ENCODE peak calls at places on chromosomes 11 and 22, in five cellular contexts. M is right lobe of liver; B is CD8-positive, alpha-beta T cell; D is thoracic aorta; F is fibroblast of lung. I is an unnamed sample.

GRCh38 chr22:35860087-35860733 is 142.5 kb downstream of the APOL5 start:
- DNase-seq in M (no peak), B (no peak), D (no peak), F (no peak), I (no peak)

GRCh38 chr11:6468712-6469495 is 4.8 kb downstream of the TRIM3 start:
- DNase-seq in M (peak; percentile 82), B (no peak), D (peak; percentile 68), F (peak; percentile 87), I (no peak)

GRCh38 chr11:31325162-31325561 is 44.4 kb downstream of the DCDC1 start:
- DNase-seq in M (no peak), B (no peak), D (no peak), F (peak; percentile 78), I (no peak)

GRCh38 chr11:533049-533585 is 2.3 kb downstream of the HRAS start:
- DNase-seq in M (peak; percentile 51), B (no peak), D (no peak), F (no peak), I (no peak)

GRCh38 chr11:76131142-76131541 is 75.2 kb downstream of the WNT11 start:
- DNase-seq in M (no peak), B (no peak), D (no peak), F (no peak), I (no peak)

GRCh38 chr22:21051836-21052400 is 6.2 kb downstream of the LRRC74B start:
- DNase-seq in M (no peak), B (no peak), D (no peak), F (no peak), I (no peak)

GRCh38 chr22:37639070-37639760 is at the start of gene SH3BP1:
- DNase-seq in M (peak; percentile 52), B (peak; percentile 62), D (no peak), F (peak; percentile 19), I (no peak)

GRCh38 chr11:44261800-44262591 is 47.9 kb downstream of the ALX4 start:
- DNase-seq in M (no peak), B (no peak), D (no peak), F (no peak), I (no peak)

GRCh38 chr11:68362801-68363379 is 50.5 kb downstream of the LRP5 start:
- DNase-seq in M (no peak), B (no peak), D (no peak), F (no peak), I (no peak)

GRCh38 chr22:44869196-44869595 is 116.8 kb downstream of the ARHGAP8 start:
- DNase-seq in M (no peak), B (no peak), D (no peak), F (no peak), I (no peak)

GRCh38 chr11:44264761-44265160 is 45.2 kb downstream of the ALX4 start:
- DNase-seq in M (no peak), B (no peak), D (no peak), F (no peak), I (no peak)

GRCh38 chr11:68749501-68750196 is 1.7 kb downstream of the TESMIN start:
- DNase-seq in M (no peak), B (no peak), D (no peak), F (peak; percentile 15), I (no peak)

GRCh38 chr22:40206561-40206960 is 28.8 kb downstream of the TNRC6B start:
- DNase-seq in M (no peak), B (no peak), D (no peak), F (no peak), I (no peak)
- H3K9me3 ChIP-seq in M (no peaks in the 10 kb centered on the region), B (no peaks in the 10 kb centered on the region), D (no peaks in the 10 kb centered on the region), F (no peaks in the 10 kb centered on the region), I (no peaks in the 10 kb centered on the region)

GRCh38 chr11:92087916-92088537 is 136.6 kb upstream of the FAT3 start:
- DNase-seq in M (no peak), B (no peak), D (no peak), F (no peak), I (no peak)

GRCh38 chr11:92082652-92083051 is 142.0 kb upstream of the FAT3 start:
- DNase-seq in M (no peak), B (no peak), D (no peak), F (no peak), I (no peak)

GRCh38 chr11:92083123-92083522 is 141.5 kb upstream of the FAT3 start:
- DNase-seq in M (no peak), B (no peak), D (no peak), F (no peak), I (no peak)
- H3K9me3 ChIP-seq in M (no peaks in the 10 kb centered on the region), B (no peaks in the 10 kb centered on the region), D (no peaks in the 10 kb centered on the region), F (no peaks in the 10 kb centered on the region), I (no peaks in the 10 kb centered on the region)

GRCh38 chr11:63472372-63472771 is 18.6 kb downstream of the PLAAT5 start:
- DNase-seq in M (no peak), B (no peak), D (no peak), F (no peak), I (no peak)
- H3K9me3 ChIP-seq in M (no peaks in the 10 kb centered on the region), B (peaks cover 6% of the 10 kb centered on the region), D (peaks cover 21% of the 10 kb centered on the region), F (no peaks in the 10 kb centered on the region), I (no peaks in the 10 kb centered on the region)

GRCh38 chr11:35969089-35970046 is 25.5 kb downstream of the LDLRAD3 start:
- DNase-seq in M (no peak), B (no peak), D (no peak), F (no peak), I (no peak)

GRCh38 chr11:35974878-35975578 is 31.2 kb downstream of the LDLRAD3 start:
- DNase-seq in M (no peak), B (no peak), D (no peak), F (no peak), I (no peak)

GRCh38 chr11:35968386-35969088 is 24.7 kb downstream of the LDLRAD3 start:
- DNase-seq in M (no peak), B (no peak), D (no peak), F (no peak), I (no peak)

GRCh38 chr11:35970445-35970844 is 26.6 kb downstream of the LDLRAD3 start:
- DNase-seq in M (no peak), B (no peak), D (no peak), F (no peak), I (no peak)

GRCh38 chr11:35971841-35972422 is 28.1 kb downstream of the LDLRAD3 start:
- DNase-seq in M (no peak), B (no peak), D (no peak), F (no peak), I (no peak)
- H3K9me3 ChIP-seq in M (no peaks in the 10 kb centered on the region), B (no peaks in the 10 kb centered on the region), D (no peaks in the 10 kb centered on the region), F (no peaks in the 10 kb centered on the region), I (no peaks in the 10 kb centered on the region)

GRCh38 chr22:29933619-29934018 is 50.6 kb downstream of the MTMR3 start:
- DNase-seq in M (no peak), B (no peak), D (no peak), F (no peak), I (no peak)

GRCh38 chr22:29936186-29936585 is 53.2 kb downstream of the MTMR3 start:
- DNase-seq in M (no peak), B (no peak), D (no peak), F (no peak), I (no peak)

GRCh38 chr22:29934596-29934995 is 51.6 kb downstream of the MTMR3 start:
- DNase-seq in M (no peak), B (no peak), D (no peak), F (no peak), I (no peak)

GRCh38 chr22:29932121-29932520 is 49.1 kb downstream of the MTMR3 start:
- DNase-seq in M (no peak), B (no peak), D (no peak), F (no peak), I (no peak)
- H3K9me3 ChIP-seq in M (no peaks in the 10 kb centered on the region), B (no peaks in the 10 kb centered on the region), D (no peaks in the 10 kb centered on the region), F (no peaks in the 10 kb centered on the region), I (no peaks in the 10 kb centered on the region)

GRCh38 chr22:46070722-46071450 is 79.4 kb upstream of the PPARA start:
- DNase-seq in M (peak; percentile 81), B (peak; percentile 22), D (no peak), F (peak; percentile 59), I (peak; percentile 45)
- H3K9me3 ChIP-seq in M (no peaks in the 10 kb centered on the region), B (no peaks in the 10 kb centered on the region), D (no peaks in the 10 kb centered on the region), F (no peaks in the 10 kb centered on the region), I (no peaks in the 10 kb centered on the region)

GRCh38 chr22:42633013-42633412 is 7.4 kb downstream of the ATP5MGL start:
- DNase-seq in M (no peak), B (no peak), D (no peak), F (no peak), I (no peak)
- H3K9me3 ChIP-seq in M (no peaks in the 10 kb centered on the region), B (no peaks in the 10 kb centered on the region), D (no peaks in the 10 kb centered on the region), F (no peaks in the 10 kb centered on the region), I (no peaks in the 10 kb centered on the region)

DNA sequence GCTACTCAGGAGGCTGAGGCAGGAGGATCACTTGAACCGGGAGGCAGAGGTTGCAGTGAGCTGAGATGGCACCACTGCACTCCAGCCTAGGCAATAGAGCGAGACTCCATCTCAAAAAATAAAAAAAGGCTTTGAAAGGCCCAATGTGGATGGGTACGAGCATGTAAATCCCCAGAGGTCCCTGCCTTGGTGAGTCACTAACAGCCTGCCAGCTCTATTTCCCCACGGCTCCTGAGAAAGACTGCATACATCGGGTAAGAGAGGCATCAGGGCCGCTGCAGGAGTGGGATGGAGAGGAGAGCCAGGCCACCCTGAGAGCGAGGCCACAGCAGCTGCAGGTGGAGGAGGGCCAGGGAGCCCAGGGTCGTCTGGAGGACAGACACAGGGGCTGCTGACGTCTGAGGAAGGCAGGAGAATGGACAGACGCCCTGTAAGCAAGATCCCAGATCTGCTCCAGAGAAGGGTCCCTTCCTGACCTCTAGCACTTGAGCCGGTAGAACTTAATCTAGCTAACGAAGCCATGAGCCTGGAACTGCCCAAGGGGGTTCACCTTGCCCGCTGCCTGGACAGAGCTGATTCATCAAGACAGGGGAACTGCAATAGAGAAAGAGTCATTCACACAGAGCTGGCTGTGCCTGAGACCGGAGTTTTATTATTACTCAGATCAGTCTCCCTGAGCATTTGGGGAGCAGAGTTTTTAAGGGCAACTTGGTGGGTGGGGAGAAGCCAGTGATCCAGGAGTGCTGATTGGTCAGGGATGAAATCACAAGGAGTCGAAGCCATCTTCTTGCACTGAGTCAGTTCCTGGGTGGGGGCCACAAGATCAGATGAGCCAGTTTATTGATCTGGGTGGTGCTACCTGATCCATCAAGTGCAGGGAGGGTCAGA is 5.1 kb upstream of the KRTAP5-9 start:
- DNase-seq in M (no peak), B (no peak), D (no peak), F (no peak), I (no peak)
- H3K9me3 ChIP-seq in M (no peaks in the 10 kb centered on the region), B (no peaks in the 10 kb centered on the region), D (no peaks in the 10 kb centered on the region), F (no peaks in the 10 kb centered on the region), I (no peaks in the 10 kb centered on the region)

GRCh38 chr11:50070389-50070788 is 37.7 kb downstream of the OR4C45 start:
- DNase-seq in M (no peak), B (no peak), D (no peak), F (no peak), I (no peak)
- H3K9me3 ChIP-seq in M (no peaks in the 10 kb centered on the region), B (no peaks in the 10 kb centered on the region), D (no peaks in the 10 kb centered on the region), F (no peaks in the 10 kb centered on the region), I (no peaks in the 10 kb centered on the region)

I was measured in T-helper 17 cell.